ENCODE peak calls at places on chromosome 17, in four cellular contexts. R, C, F and M are unnamed samples.

GRCh38 chr17:10879110-10879509 is 41.2 kb upstream of the PIRT start:
- DNase-seq in R (no peak), C (no peak), F (no peak), M (no peak)

GRCh38 chr17:40118093-40118492 is 3.7 kb upstream of the MSL1 start:
- DNase-seq in R (no peak), C (no peak), F (no peak), M (no peak)

GRCh38 chr17:27635275-27635823 is 4.4 kb downstream of the LGALS9 start:
- DNase-seq in R (no peak), C (no peak), F (no peak), M (no peak)

GRCh38 chr17:77330602-77331081 is 189.9 kb downstream of the SEC14L1 start:
- DNase-seq in R (no peak), C (no peak), F (no peak), M (no peak)

GRCh38 chr17:83025636-83026280 is 53.7 kb upstream of the METRNL start:
- DNase-seq in R (no peak), C (no peak), F (no peak), M (no peak)

GRCh38 chr17:40310882-40311391 is 2.0 kb downstream of the RARA start:
- DNase-seq in R (no peak), C (no peak), F (no peak), M (no peak)

GRCh38 chr17:19727466-19728113 is 11.2 kb upstream of the SLC47A2 start:
- DNase-seq in R (no peak), C (peak; percentile 26), F (peak; percentile 68), M (peak; percentile 71)

GRCh38 chr17:66930933-66931332 is 33.6 kb upstream of the CACNG4 start:
- DNase-seq in R (no peak), C (no peak), F (no peak), M (no peak)

GRCh38 chr17:2266865-2267228 is 36.7 kb downstream of the SMG6 start:
- DNase-seq in R (no peak), C (no peak), F (no peak), M (no peak)

GRCh38 chr17:4490109-4490591 is 8.5 kb upstream of the SPNS2 start:
- DNase-seq in R (no peak), C (no peak), F (no peak), M (no peak)

GRCh38 chr17:71461504-71462197 is 659.2 kb upstream of the SOX9 start:
- DNase-seq in R (no peak), C (no peak), F (no peak), M (no peak)

GRCh38 chr17:83199500-83200201 is 120.2 kb downstream of the METRNL start:
- DNase-seq in R (no peak), C (peak; percentile 75), F (peak; percentile 49), M (peak; percentile 47)

GRCh38 chr17:9512323-9513168 is 63.1 kb downstream of the STX8 start:
- DNase-seq in R (peak; percentile 26), C (peak; percentile 79), F (peak; percentile 76), M (peak; percentile 50)

GRCh38 chr17:45022288-45022648 is 29.2 kb downstream of the DCAKD start:
- DNase-seq in R (no peak), C (no peak), F (no peak), M (no peak)

GRCh38 chr17:20156196-20157077 is 147.3 kb downstream of the SPECC1 start:
- DNase-seq in R (no peak), C (peak; percentile 10), F (peak; percentile 25), M (peak; percentile 27)

GRCh38 chr17:68356949-68357455 is 65.7 kb downstream of the ARSG start:
- DNase-seq in R (no peak), C (no peak), F (no peak), M (no peak)

GRCh38 chr17:75047398-75048098 is 523 bp downstream of the KCTD2 start:
- DNase-seq in R (no peak), C (no peak), F (no peak), M (peak; percentile 24)

GRCh38 chr17:75049057-75049456 is 2.0 kb downstream of the KCTD2 start:
- DNase-seq in R (no peak), C (no peak), F (no peak), M (no peak)

GRCh38 chr17:75046583-75047289 is at the start of the genes ATP5PD and KCTD2:
- DNase-seq in R (peak; percentile 82), C (peak; percentile 95), F (peak; percentile 96), M (peak; percentile 96)

GRCh38 chr17:75051941-75052340 is 4.9 kb downstream of the KCTD2 start:
- DNase-seq in R (no peak), C (no peak), F (no peak), M (no peak)

GRCh38 chr17:75048396-75048933 is 1.4 kb downstream of the KCTD2 start:
- DNase-seq in R (no peak), C (no peak), F (peak; percentile 10), M (peak; percentile 56)
- H3K4me3 ChIP-seq in R (peak overlapping the region; percentile 100), C (peak overlapping the region; percentile 97), F (peak overlapping the region; percentile 71), M (peak overlapping the region; percentile 71)

GRCh38 chr17:50806141-50806643 is 29.2 kb upstream of the WFIKKN2 start:
- DNase-seq in R (no peak), C (peak; percentile 11), F (peak; percentile 20), M (no peak)
- TF ChIP-seq CTCF in R (no peak), C (peak; percentile 51), F (peak; percentile 17), M (no peak)

GRCh38 chr17:81192386-81193050 is 26.5 kb upstream of the AATK start:
- DNase-seq in R (no peak), C (no peak), F (no peak), M (no peak)

GRCh38 chr17:81191646-81192045 is 25.6 kb upstream of the AATK start:
- DNase-seq in R (no peak), C (no peak), F (no peak), M (no peak)

GRCh38 chr17:81193470-81194224 is 27.6 kb upstream of the AATK start:
- DNase-seq in R (no peak), C (no peak), F (no peak), M (no peak)

GRCh38 chr17:81194225-81194760 is 28.3 kb upstream of the AATK start:
- DNase-seq in R (no peak), C (no peak), F (no peak), M (no peak)

DNA sequence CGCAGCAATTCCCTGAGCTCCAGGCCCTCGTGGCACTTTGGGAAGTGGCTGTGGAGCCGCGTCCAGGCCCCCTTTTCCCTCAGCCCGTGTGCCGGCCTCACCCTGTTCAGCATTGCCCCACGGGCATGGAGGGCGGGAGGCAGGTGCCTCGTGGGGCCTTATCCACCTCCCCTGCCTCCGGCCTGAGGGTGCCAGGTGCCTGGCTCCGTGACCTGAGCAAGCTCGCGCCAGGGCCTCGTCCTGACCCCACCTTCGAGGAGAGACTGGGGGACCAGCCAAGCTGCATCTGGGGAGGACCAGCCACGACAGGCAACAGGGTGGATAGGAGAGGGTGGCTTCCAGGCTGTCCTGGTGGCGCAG is 27.0 kb upstream of the AATK start:
- DNase-seq in R (no peak), C (no peak), F (no peak), M (no peak)
- H3K4me3 ChIP-seq in R (no peak overlapping the region), C (no peak overlapping the region), F (no peak overlapping the region), M (no peak overlapping the region)

GRCh38 chr17:75927286-75927922 is 13.4 kb downstream of the FBF1 start:
- DNase-seq in R (no peak), C (no peak), F (no peak), M (no peak)
- TF ChIP-seq CTCF in R (peak; percentile 23), C (peak; percentile 67), F (peak; percentile 18), M (no peak)